ENCODE peak calls at places on chromosomes 12 and 14, in eight cellular contexts. C, G, N, Q, I, P, W and B are unnamed samples.

GRCh38 chr12:5076761-5077160 is 33.1 kb downstream of the KCNA5 start:
- DNase-seq in C (peak; percentile 61), G (no peak), N (no peak), Q (no peak), I (no peak), P (no peak), W (no peak), B (peak; percentile 42)

GRCh38 chr12:82627799-82628198 is 58.9 kb upstream of the TMTC2 start:
- DNase-seq in C (no peak), G (no peak), N (peak; percentile 19), Q (peak; percentile 67), I (peak; percentile 5), P (no peak), W (peak; percentile 53), B (no peak)

GRCh38 chr14:52395728-52396127 is 81.6 kb downstream of the PTGER2 start:
- DNase-seq in C (no peak), G (peak; percentile 32), N (no peak), Q (no peak), I (no peak), P (no peak), W (no peak), B (no peak)

GRCh38 chr14:51562816-51563215 is 88.9 kb upstream of the FRMD6 start:
- DNase-seq in C (no peak), G (no peak), N (peak; percentile 94), Q (peak; percentile 52), I (no peak), P (no peak), W (no peak), B (no peak)

GRCh38 chr12:24049101-24049500 is 99.6 kb upstream of the SOX5 start:
- DNase-seq in C (no peak), G (no peak), N (no peak), Q (no peak), I (no peak), P (no peak), W (no peak), B (no peak)

GRCh38 chr12:42862055-42862454 is 272.5 kb upstream of the PRICKLE1 start:
- DNase-seq in C (no peak), G (no peak), N (peak; percentile 49), Q (peak; percentile 25), I (no peak), P (no peak), W (no peak), B (no peak)

GRCh38 chr12:8544295-8544694 is 3.6 kb upstream of the CLEC4E start:
- DNase-seq in C (peak; percentile 65), G (peak; percentile 39), N (peak; percentile 61), Q (peak; percentile 81), I (peak; percentile 70), P (peak; percentile 16), W (peak; percentile 74), B (peak; percentile 21)

GRCh38 chr12:50190859-50191258 is 23.7 kb upstream of the CERS5 start:
- DNase-seq in C (no peak), G (no peak), N (no peak), Q (no peak), I (no peak), P (no peak), W (no peak), B (no peak)

GRCh38 chr12:52663420-52663819 is 11.4 kb upstream of the KRT2 start:
- DNase-seq in C (no peak), G (no peak), N (no peak), Q (no peak), I (no peak), P (no peak), W (no peak), B (no peak)

GRCh38 chr12:74490390-74491064 is 47.1 kb upstream of the ATXN7L3B start:
- DNase-seq in C (no peak), G (no peak), N (peak; percentile 29), Q (no peak), I (no peak), P (no peak), W (peak; percentile 4), B (no peak)

GRCh38 chr14:69644814-69645213 is 33.4 kb downstream of the SUSD6 start:
- DNase-seq in C (no peak), G (no peak), N (no peak), Q (no peak), I (no peak), P (no peak), W (no peak), B (no peak)

GRCh38 chr14:38646391-38646790 is 390.5 kb upstream of the CLEC14A start:
- DNase-seq in C (no peak), G (no peak), N (no peak), Q (no peak), I (no peak), P (no peak), W (no peak), B (no peak)

GRCh38 chr12:119735079-119735478 is 67.1 kb downstream of the PRKAB1 start:
- DNase-seq in C (no peak), G (no peak), N (no peak), Q (no peak), I (no peak), P (no peak), W (no peak), B (no peak)

GRCh38 chr12:29782285-29782820 is 1.4 kb downstream of the TMTC1 start:
- DNase-seq in C (no peak), G (no peak), N (no peak), Q (peak; percentile 85), I (peak; percentile 30), P (no peak), W (no peak), B (no peak)

GRCh38 chr14:54570651-54571415 is 3.9 kb downstream of the SAMD4A start:
- DNase-seq in C (no peak), G (no peak), N (peak; percentile 96), Q (peak; percentile 87), I (peak; percentile 69), P (no peak), W (peak; percentile 39), B (no peak)

GRCh38 chr12:109730306-109731145 is 16.9 kb downstream of the FAM222A start:
- DNase-seq in C (peak; percentile 17), G (no peak), N (no peak), Q (no peak), I (no peak), P (no peak), W (no peak), B (no peak)

GRCh38 chr12:9940370-9940769 is 8.2 kb upstream of the CLEC2A start:
- DNase-seq in C (no peak), G (no peak), N (peak; percentile 33), Q (peak; percentile 46), I (no peak), P (no peak), W (no peak), B (no peak)

GRCh38 chr12:6195665-6196535 is 4.3 kb upstream of the CD9 start:
- DNase-seq in C (peak; percentile 88), G (peak; percentile 50), N (peak; percentile 96), Q (peak; percentile 71), I (peak; percentile 95), P (peak; percentile 66), W (peak; percentile 96), B (peak; percentile 75)

GRCh38 chr14:33118653-33119052 is 180.0 kb downstream of the NPAS3 start:
- DNase-seq in C (no peak), G (no peak), N (no peak), Q (no peak), I (no peak), P (peak; percentile 48), W (no peak), B (no peak)

GRCh38 chr12:14984036-14984435 is 11.2 kb downstream of the PDE6H start:
- DNase-seq in C (no peak), G (no peak), N (no peak), Q (no peak), I (no peak), P (no peak), W (no peak), B (no peak)

GRCh38 chr12:116959845-116960514 is 49.2 kb downstream of the FBXW8 start:
- DNase-seq in C (no peak), G (no peak), N (no peak), Q (no peak), I (no peak), P (no peak), W (no peak), B (no peak)

GRCh38 chr14:37787879-37788494 is 192.6 kb downstream of the TTC6 start:
- DNase-seq in C (no peak), G (no peak), N (no peak), Q (no peak), I (no peak), P (no peak), W (no peak), B (no peak)

GRCh38 chr12:124736115-124737039 is 127.3 kb downstream of the SCARB1 start:
- DNase-seq in C (peak; percentile 39), G (no peak), N (no peak), Q (no peak), I (no peak), P (no peak), W (no peak), B (no peak)

GRCh38 chr12:113962733-113963132 is 3.4 kb downstream of the RBM19 start:
- DNase-seq in C (no peak), G (no peak), N (no peak), Q (no peak), I (no peak), P (no peak), W (no peak), B (no peak)

GRCh38 chr12:84811291-84811690 is 101.3 kb downstream of the SLC6A15 start:
- DNase-seq in C (no peak), G (no peak), N (no peak), Q (no peak), I (no peak), P (no peak), W (no peak), B (no peak)

GRCh38 chr12:86234309-86234708 is 21.9 kb downstream of the MGAT4C start:
- DNase-seq in C (no peak), G (no peak), N (no peak), Q (no peak), I (no peak), P (no peak), W (no peak), B (no peak)

GRCh38 chr14:65414961-65415589 is 2.5 kb downstream of the FUT8 start:
- DNase-seq in C (no peak), G (no peak), N (peak; percentile 70), Q (peak; percentile 68), I (peak; percentile 15), P (no peak), W (peak; percentile 36), B (peak; percentile 27)

GRCh38 chr12:121883315-121883660 is 5.3 kb upstream of the PSMD9 start:
- DNase-seq in C (no peak), G (no peak), N (no peak), Q (no peak), I (no peak), P (no peak), W (peak; percentile 23), B (no peak)

GRCh38 chr12:93857917-93858513 is 180.8 kb downstream of the CRADD start:
- DNase-seq in C (no peak), G (no peak), N (no peak), Q (peak; percentile 41), I (no peak), P (peak; percentile 26), W (no peak), B (peak; percentile 33)

GRCh38 chr12:80632835-80633234 is 74.6 kb upstream of the MYF6 start:
- DNase-seq in C (no peak), G (no peak), N (peak; percentile 41), Q (no peak), I (no peak), P (no peak), W (peak; percentile 39), B (no peak)